ENCODE peak calls at places on chromosomes 1 and 21, in five cellular contexts. One of them, this sample, is unnamed.

GRCh38 chr1:79859212-79859948 is 852.9 kb upstream of the ADGRL4 start:
- DNase-seq in fibroblast of pulmonary artery: peak
- DNase-seq in PC-3: peak
- DNase-seq in HFFc6: peak
- DNase-seq in lower leg skin: no peak
- DNase-seq in this sample: no peak

GRCh38 chr1:83860506-83861221 is 138.3 kb downstream of the TTLL7 start:
- DNase-seq in lower leg skin: peak
- DNase-seq in fibroblast of pulmonary artery: peak
- DNase-seq in HFFc6: no peak
- DNase-seq in PC-3: peak
- DNase-seq in this sample: peak

GRCh38 chr1:244248426-244248825 is 197.3 kb downstream of the ZBTB18 start:
- DNase-seq in fibroblast of pulmonary artery: no peak
- DNase-seq in lower leg skin: no peak
- DNase-seq in HFFc6: no peak
- DNase-seq in PC-3: no peak
- DNase-seq in this sample: no peak

GRCh38 chr1:27004471-27005165 is 8.0 kb downstream of the TENT5B start:
- DNase-seq in PC-3: no peak
- DNase-seq in lower leg skin: no peak
- DNase-seq in HFFc6: peak
- DNase-seq in fibroblast of pulmonary artery: no peak
- DNase-seq in this sample: no peak

GRCh38 chr1:229205854-229206253 is 65.1 kb upstream of the RAB4A start:
- DNase-seq in PC-3: no peak
- DNase-seq in lower leg skin: no peak
- DNase-seq in fibroblast of pulmonary artery: no peak
- DNase-seq in HFFc6: no peak
- DNase-seq in this sample: no peak

GRCh38 chr1:55974714-55975441 is 604.5 kb downstream of the PLPP3 start:
- DNase-seq in HFFc6: peak
- DNase-seq in fibroblast of pulmonary artery: peak
- DNase-seq in PC-3: peak
- DNase-seq in lower leg skin: no peak
- DNase-seq in this sample: no peak

GRCh38 chr1:81597720-81598426 is 202.9 kb upstream of the ADGRL2 start:
- DNase-seq in fibroblast of pulmonary artery: no peak
- DNase-seq in HFFc6: no peak
- DNase-seq in lower leg skin: no peak
- DNase-seq in PC-3: no peak
- DNase-seq in this sample: no peak

GRCh38 chr1:147919881-147920280 is 8.3 kb upstream of the GPR89B start:
- DNase-seq in HFFc6: no peak
- DNase-seq in fibroblast of pulmonary artery: no peak
- DNase-seq in lower leg skin: no peak
- DNase-seq in PC-3: peak
- DNase-seq in this sample: no peak

GRCh38 chr1:151830055-151830454 is 1.5 kb downstream of the RORC start:
- DNase-seq in HFFc6: no peak
- DNase-seq in fibroblast of pulmonary artery: no peak
- DNase-seq in PC-3: no peak
- DNase-seq in lower leg skin: no peak
- DNase-seq in this sample: no peak

GRCh38 chr1:111221633-111222286 is 5.8 kb upstream of the CHI3L2 start:
- DNase-seq in lower leg skin: no peak
- DNase-seq in PC-3: no peak
- DNase-seq in fibroblast of pulmonary artery: no peak
- DNase-seq in HFFc6: no peak
- DNase-seq in this sample: no peak

DNA sequence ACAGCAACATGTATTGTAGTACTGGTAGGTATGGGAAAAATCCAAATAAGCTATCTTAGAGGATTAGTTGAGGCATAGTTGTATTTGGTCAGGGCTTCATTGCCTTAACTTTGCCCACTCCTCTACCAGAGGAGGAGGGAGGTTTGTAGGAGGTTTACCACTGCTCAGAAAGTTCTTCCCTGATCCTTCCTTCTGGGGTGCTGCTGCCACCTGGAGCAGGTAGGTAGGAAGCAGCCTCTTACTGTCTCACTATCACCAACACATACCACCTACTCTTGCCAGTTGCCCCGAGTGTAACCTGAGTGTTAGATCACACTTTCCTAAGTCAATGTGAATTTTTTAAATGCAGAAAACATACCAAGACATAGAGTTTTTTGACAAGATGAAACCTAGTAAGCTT is 24.1 kb upstream of the ZSWIM5 start:
- DNase-seq in lower leg skin: no peak
- DNase-seq in fibroblast of pulmonary artery: no peak
- DNase-seq in HFFc6: no peak
- DNase-seq in PC-3: peak
- DNase-seq in this sample: no peak
- TF ChIP-seq CTCF in lower leg skin: no peak
- TF ChIP-seq CTCF in fibroblast of pulmonary artery: no peak
- TF ChIP-seq CTCF in HFFc6: no peak
- TF ChIP-seq CTCF in PC-3: peak
- TF ChIP-seq CTCF in this sample: no peak

DNA sequence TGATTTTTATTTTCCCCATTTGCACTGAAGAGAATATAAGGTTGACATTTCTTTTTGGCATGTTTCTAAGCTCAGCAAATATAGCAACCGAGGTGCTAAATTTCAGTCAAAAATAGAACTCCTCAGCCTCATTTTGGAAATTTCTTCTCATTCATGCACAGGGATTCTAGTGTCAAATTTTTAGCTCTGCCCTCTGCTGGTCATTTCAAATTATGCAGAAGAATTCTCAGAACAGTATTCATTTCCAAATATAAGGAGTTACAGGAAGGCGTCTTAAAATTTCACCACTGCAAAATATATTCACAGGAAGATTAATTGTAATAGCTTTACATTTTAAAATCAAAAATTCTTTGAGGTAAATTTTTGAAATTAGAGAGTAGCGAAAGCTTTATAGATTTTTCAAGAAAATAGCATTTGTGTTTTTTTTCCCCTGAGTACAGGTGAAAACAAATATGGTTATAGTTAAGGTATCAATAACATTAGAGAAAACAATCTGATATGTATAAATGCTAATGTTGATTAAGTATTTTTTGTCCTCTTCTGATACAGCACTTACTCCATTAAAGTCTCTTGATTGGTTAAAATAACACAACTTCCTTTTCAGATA is 57.9 kb downstream of the FMN2 start:
- DNase-seq in HFFc6: peak
- DNase-seq in fibroblast of pulmonary artery: peak
- DNase-seq in PC-3: peak
- DNase-seq in lower leg skin: no peak
- DNase-seq in this sample: no peak
- TF ChIP-seq CTCF in HFFc6: peak
- TF ChIP-seq CTCF in fibroblast of pulmonary artery: peak
- TF ChIP-seq CTCF in PC-3: peak
- TF ChIP-seq CTCF in lower leg skin: no peak
- TF ChIP-seq CTCF in this sample: no peak

GRCh38 chr21:42010507-42011493 is 640 bp upstream of the ZBTB21 start:
- DNase-seq in PC-3: peak
- DNase-seq in HFFc6: no peak
- DNase-seq in lower leg skin: no peak
- DNase-seq in fibroblast of pulmonary artery: no peak
- DNase-seq in this sample: no peak
- TF ChIP-seq CTCF in PC-3: peak
- TF ChIP-seq CTCF in HFFc6: peak
- TF ChIP-seq CTCF in lower leg skin: no peak
- TF ChIP-seq CTCF in fibroblast of pulmonary artery: no peak
- TF ChIP-seq CTCF in this sample: no peak

GRCh38 chr21:28336299-28336698 is 656.4 kb downstream of the LTN1 start:
- DNase-seq in fibroblast of pulmonary artery: peak
- DNase-seq in PC-3: peak
- DNase-seq in lower leg skin: peak
- DNase-seq in HFFc6: peak
- DNase-seq in this sample: no peak
- TF ChIP-seq CTCF in fibroblast of pulmonary artery: peak
- TF ChIP-seq CTCF in PC-3: peak
- TF ChIP-seq CTCF in lower leg skin: no peak
- TF ChIP-seq CTCF in HFFc6: peak
- TF ChIP-seq CTCF in this sample: no peak

DNA sequence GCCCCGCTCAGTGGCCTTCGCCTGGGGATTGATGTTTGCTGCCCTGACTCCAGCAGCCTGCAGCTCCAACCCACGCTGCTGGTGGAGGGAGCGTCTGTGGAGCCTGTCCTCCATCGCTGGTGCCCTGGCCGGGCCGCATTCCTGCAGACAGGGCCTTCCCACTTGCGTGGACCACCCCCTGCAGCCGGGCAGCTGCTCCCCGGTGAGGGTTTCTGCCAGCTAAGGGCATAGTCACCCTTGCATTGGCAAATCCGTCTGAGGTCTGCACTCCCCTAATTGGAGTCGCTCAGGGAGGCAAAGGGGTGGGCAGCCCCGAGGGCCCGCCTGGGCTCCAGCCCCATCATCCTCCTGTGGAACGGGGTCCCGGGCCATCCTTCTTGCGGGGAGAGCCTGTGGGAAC is 43.5 kb downstream of the PRDM16 start:
- DNase-seq in fibroblast of pulmonary artery: no peak
- DNase-seq in PC-3: no peak
- DNase-seq in HFFc6: no peak
- DNase-seq in lower leg skin: no peak
- DNase-seq in this sample: no peak
- TF ChIP-seq CTCF in fibroblast of pulmonary artery: no peak
- TF ChIP-seq CTCF in PC-3: no peak
- TF ChIP-seq CTCF in HFFc6: no peak
- TF ChIP-seq CTCF in lower leg skin: no peak
- TF ChIP-seq CTCF in this sample: no peak

DNA sequence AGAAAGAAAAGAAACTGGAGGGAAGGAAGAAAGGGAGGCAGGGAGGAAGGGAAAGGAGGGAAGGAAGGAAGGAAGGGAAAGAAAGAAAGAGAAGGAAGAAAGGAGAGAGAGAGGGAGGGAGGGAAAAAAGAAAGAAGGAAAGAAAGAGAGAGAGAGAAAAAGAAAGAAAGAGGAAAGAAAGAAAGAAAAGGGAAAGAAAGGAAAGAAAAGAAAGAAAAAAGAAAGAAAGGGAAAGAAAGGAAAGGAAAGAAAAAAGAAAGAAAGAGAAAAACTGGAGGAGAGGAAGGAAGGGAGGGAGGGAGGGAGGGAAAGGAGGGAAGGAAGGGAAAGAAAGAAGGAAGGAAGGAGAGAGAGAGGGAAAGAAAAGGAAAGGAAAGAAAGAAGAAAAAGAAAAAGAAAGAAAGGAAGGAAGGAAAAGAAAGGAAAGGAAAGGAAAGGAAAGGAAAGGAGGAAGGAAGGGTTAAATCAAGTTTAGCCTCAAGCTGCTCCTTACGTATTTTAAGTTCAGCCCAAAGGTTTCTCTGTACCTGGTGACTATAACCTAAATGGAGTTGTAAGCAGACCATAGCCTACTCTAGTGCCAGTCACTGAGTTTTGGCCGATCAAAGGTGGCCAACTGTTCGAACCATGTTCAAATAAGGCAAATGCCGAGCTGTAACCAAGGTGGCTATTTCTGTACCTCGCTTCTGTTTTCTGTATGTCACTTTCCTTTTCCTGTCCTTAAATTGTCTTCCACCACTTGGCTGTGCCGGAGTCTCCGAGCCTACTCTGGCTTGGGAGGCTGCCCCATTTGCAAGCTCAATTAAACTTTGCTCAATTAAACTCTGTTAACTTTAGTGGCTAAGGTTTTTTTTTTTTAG is 37.8 kb upstream of the TMPRSS2 start:
- DNase-seq in fibroblast of pulmonary artery: no peak
- DNase-seq in HFFc6: no peak
- DNase-seq in lower leg skin: no peak
- DNase-seq in PC-3: no peak
- DNase-seq in this sample: no peak
- TF ChIP-seq CTCF in fibroblast of pulmonary artery: no peak
- TF ChIP-seq CTCF in HFFc6: no peak
- TF ChIP-seq CTCF in lower leg skin: no peak
- TF ChIP-seq CTCF in PC-3: no peak
- TF ChIP-seq CTCF in this sample: no peak

DNA sequence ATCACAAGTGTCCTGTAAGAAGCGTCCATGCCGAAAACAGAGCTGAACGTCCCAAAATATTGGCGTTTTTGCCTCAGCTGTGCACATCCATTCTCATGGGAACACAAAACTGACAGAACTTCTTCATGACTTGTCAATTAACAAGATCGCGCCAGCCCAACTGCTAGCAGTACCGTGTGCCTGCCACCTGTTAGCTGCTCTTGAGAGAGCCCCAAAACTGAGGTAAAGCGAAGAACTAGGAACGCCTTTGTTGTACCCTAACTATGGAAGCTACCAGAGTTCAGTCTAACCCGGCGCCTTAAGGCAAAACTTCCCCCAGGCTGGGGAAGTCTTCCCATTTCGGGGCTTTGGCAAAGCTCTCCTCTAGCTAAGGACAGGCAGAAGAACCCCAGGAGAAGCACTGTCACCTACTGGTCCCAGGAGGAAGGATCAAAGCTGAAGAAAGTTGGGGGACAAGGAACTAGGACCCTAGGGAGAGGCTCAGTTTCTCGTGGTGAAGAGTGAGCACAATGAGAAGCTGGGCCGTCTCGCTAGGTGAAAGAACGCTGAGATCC is 719 bp downstream of the EYA3 start:
- DNase-seq in fibroblast of pulmonary artery: peak
- DNase-seq in lower leg skin: no peak
- DNase-seq in PC-3: no peak
- DNase-seq in HFFc6: no peak
- DNase-seq in this sample: no peak
- TF ChIP-seq CTCF in fibroblast of pulmonary artery: peak
- TF ChIP-seq CTCF in lower leg skin: no peak
- TF ChIP-seq CTCF in PC-3: peak
- TF ChIP-seq CTCF in HFFc6: peak
- TF ChIP-seq CTCF in this sample: no peak

DNA sequence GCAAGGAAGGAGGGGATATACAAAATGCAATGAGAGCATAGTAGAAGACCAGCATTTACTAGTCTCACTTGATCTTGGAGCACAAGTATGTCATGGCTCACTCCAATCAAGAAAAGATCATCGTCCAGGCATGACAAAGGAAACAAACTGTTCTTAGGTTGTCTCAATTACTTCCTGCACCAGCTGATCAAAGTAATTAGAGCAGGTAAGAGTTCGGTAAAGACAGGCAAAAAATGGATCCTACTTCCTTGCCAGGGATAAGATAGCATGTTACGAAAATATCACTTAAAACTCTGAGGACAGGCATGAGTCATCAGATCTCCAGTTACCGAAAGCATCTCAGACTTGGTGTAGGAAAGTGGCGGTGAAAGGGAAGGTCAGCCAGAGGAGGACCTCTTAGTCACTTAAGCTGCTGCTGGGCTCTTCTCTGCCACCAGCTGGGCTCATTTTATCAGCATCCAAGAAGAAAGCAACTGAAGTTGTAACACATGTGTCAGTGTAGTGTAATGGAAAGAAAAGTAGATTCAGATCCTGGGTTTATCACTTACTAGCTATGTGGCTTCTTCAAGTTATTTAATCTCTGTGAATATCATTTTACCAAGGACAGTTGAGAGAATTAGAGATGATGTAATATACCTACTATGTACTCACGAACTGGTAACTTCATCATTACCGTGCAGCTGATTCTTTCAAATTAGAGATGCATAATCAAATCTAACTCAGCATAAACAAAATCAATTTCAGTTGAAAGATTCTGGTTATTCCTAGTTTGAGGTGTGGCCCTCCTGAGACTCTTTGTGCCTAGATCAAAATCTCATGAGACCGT is 46.8 kb downstream of the XCL1 start:
- DNase-seq in HFFc6: peak
- DNase-seq in fibroblast of pulmonary artery: peak
- DNase-seq in PC-3: peak
- DNase-seq in lower leg skin: no peak
- DNase-seq in this sample: no peak
- TF ChIP-seq CTCF in HFFc6: no peak
- TF ChIP-seq CTCF in fibroblast of pulmonary artery: no peak
- TF ChIP-seq CTCF in PC-3: peak
- TF ChIP-seq CTCF in lower leg skin: no peak
- TF ChIP-seq CTCF in this sample: no peak